ENCODE peak calls at places on chromosomes 6 and 20, in six cellular contexts. One of them, this sample, is unnamed.

GRCh38 chr6:150006961-150007464 is 18.3 kb downstream of the RAET1L start:
- DNase-seq in heart right ventricle: no peak
- DNase-seq in CD4-positive, alpha-beta T cell: peak; percentile 24
- DNase-seq in HFFc6: no peak
- DNase-seq in fibroblast of lung: no peak
- DNase-seq in activated CD4-positive, alpha-beta T cell treated with anti-CD3 and anti-CD28 coated beads, Interleukin-2, amount 50 U/mL, for 1 hour: peak; percentile 41
- DNase-seq in this sample: peak; percentile 41

GRCh38 chr6:55293116-55293515 is 34.2 kb upstream of the GFRAL start:
- DNase-seq in heart right ventricle: no peak
- DNase-seq in CD4-positive, alpha-beta T cell: no peak
- DNase-seq in HFFc6: peak; percentile 11
- DNase-seq in fibroblast of lung: no peak
- DNase-seq in activated CD4-positive, alpha-beta T cell treated with anti-CD3 and anti-CD28 coated beads, Interleukin-2, amount 50 U/mL, for 1 hour: no peak
- DNase-seq in this sample: no peak

GRCh38 chr20:63744158-63744557 is 4.6 kb downstream of the SLC2A4RG start:
- DNase-seq in heart right ventricle: no peak
- DNase-seq in CD4-positive, alpha-beta T cell: no peak
- DNase-seq in HFFc6: no peak
- DNase-seq in fibroblast of lung: no peak
- DNase-seq in activated CD4-positive, alpha-beta T cell treated with anti-CD3 and anti-CD28 coated beads, Interleukin-2, amount 50 U/mL, for 1 hour: no peak
- DNase-seq in this sample: no peak

GRCh38 chr20:39699331-39699730 is 737.2 kb downstream of the DHX35 start:
- DNase-seq in heart right ventricle: no peak
- DNase-seq in CD4-positive, alpha-beta T cell: no peak
- DNase-seq in HFFc6: no peak
- DNase-seq in fibroblast of lung: no peak
- DNase-seq in activated CD4-positive, alpha-beta T cell treated with anti-CD3 and anti-CD28 coated beads, Interleukin-2, amount 50 U/mL, for 1 hour: no peak
- DNase-seq in this sample: no peak

GRCh38 chr6:125791151-125791819 is 525 bp downstream of the NCOA7 start:
- DNase-seq in heart right ventricle: no peak
- DNase-seq in CD4-positive, alpha-beta T cell: peak; percentile 47
- DNase-seq in HFFc6: peak; percentile 59
- DNase-seq in fibroblast of lung: peak; percentile 58
- DNase-seq in activated CD4-positive, alpha-beta T cell treated with anti-CD3 and anti-CD28 coated beads, Interleukin-2, amount 50 U/mL, for 1 hour: peak; percentile 41
- DNase-seq in this sample: no peak

GRCh38 chr6:30493643-30494250 is 4.4 kb downstream of the HLA-E start:
- DNase-seq in heart right ventricle: no peak
- DNase-seq in CD4-positive, alpha-beta T cell: peak; percentile 51
- DNase-seq in HFFc6: no peak
- DNase-seq in fibroblast of lung: no peak
- DNase-seq in activated CD4-positive, alpha-beta T cell treated with anti-CD3 and anti-CD28 coated beads, Interleukin-2, amount 50 U/mL, for 1 hour: no peak
- DNase-seq in this sample: no peak

GRCh38 chr6:36986704-36987047 is 680 bp upstream of the MTCH1 start:
- DNase-seq in heart right ventricle: no peak
- DNase-seq in CD4-positive, alpha-beta T cell: no peak
- DNase-seq in HFFc6: peak; percentile 4
- DNase-seq in fibroblast of lung: no peak
- DNase-seq in activated CD4-positive, alpha-beta T cell treated with anti-CD3 and anti-CD28 coated beads, Interleukin-2, amount 50 U/mL, for 1 hour: no peak
- DNase-seq in this sample: no peak

GRCh38 chr20:63740070-63740500 is 509 bp downstream of the SLC2A4RG start:
- DNase-seq in heart right ventricle: peak; percentile 65
- DNase-seq in CD4-positive, alpha-beta T cell: peak; percentile 54
- DNase-seq in HFFc6: no peak
- DNase-seq in fibroblast of lung: peak; percentile 25
- DNase-seq in activated CD4-positive, alpha-beta T cell treated with anti-CD3 and anti-CD28 coated beads, Interleukin-2, amount 50 U/mL, for 1 hour: peak; percentile 38
- DNase-seq in this sample: no peak

GRCh38 chr6:106924699-106925523 is 49.6 kb downstream of the CD24 start:
- DNase-seq in heart right ventricle: no peak
- DNase-seq in CD4-positive, alpha-beta T cell: no peak
- DNase-seq in HFFc6: no peak
- DNase-seq in fibroblast of lung: no peak
- DNase-seq in activated CD4-positive, alpha-beta T cell treated with anti-CD3 and anti-CD28 coated beads, Interleukin-2, amount 50 U/mL, for 1 hour: no peak
- DNase-seq in this sample: no peak

GRCh38 chr6:6803180-6803978 is 214.9 kb downstream of the LY86 start:
- DNase-seq in heart right ventricle: no peak
- DNase-seq in CD4-positive, alpha-beta T cell: no peak
- DNase-seq in HFFc6: no peak
- DNase-seq in fibroblast of lung: no peak
- DNase-seq in activated CD4-positive, alpha-beta T cell treated with anti-CD3 and anti-CD28 coated beads, Interleukin-2, amount 50 U/mL, for 1 hour: no peak
- DNase-seq in this sample: no peak

GRCh38 chr6:161414180-161414579 is 140.3 kb upstream of the AGPAT4 start:
- DNase-seq in heart right ventricle: peak; percentile 39
- DNase-seq in CD4-positive, alpha-beta T cell: no peak
- DNase-seq in HFFc6: no peak
- DNase-seq in fibroblast of lung: no peak
- DNase-seq in activated CD4-positive, alpha-beta T cell treated with anti-CD3 and anti-CD28 coated beads, Interleukin-2, amount 50 U/mL, for 1 hour: no peak
- DNase-seq in this sample: no peak

GRCh38 chr6:110432285-110432899 is 17.0 kb upstream of the DDO start:
- DNase-seq in heart right ventricle: no peak
- DNase-seq in CD4-positive, alpha-beta T cell: no peak
- DNase-seq in HFFc6: no peak
- DNase-seq in fibroblast of lung: no peak
- DNase-seq in activated CD4-positive, alpha-beta T cell treated with anti-CD3 and anti-CD28 coated beads, Interleukin-2, amount 50 U/mL, for 1 hour: no peak
- DNase-seq in this sample: no peak

GRCh38 chr6:27157461-27158315 is 89.8 kb upstream of the PRSS16 start:
- DNase-seq in heart right ventricle: peak; percentile 65
- DNase-seq in CD4-positive, alpha-beta T cell: peak; percentile 84
- DNase-seq in HFFc6: peak; percentile 92
- DNase-seq in fibroblast of lung: peak; percentile 72
- DNase-seq in activated CD4-positive, alpha-beta T cell treated with anti-CD3 and anti-CD28 coated beads, Interleukin-2, amount 50 U/mL, for 1 hour: peak; percentile 87
- DNase-seq in this sample: peak; percentile 90

GRCh38 chr6:9943026-9943425 is 471.8 kb downstream of the TFAP2A start:
- DNase-seq in heart right ventricle: no peak
- DNase-seq in CD4-positive, alpha-beta T cell: no peak
- DNase-seq in HFFc6: no peak
- DNase-seq in fibroblast of lung: no peak
- DNase-seq in activated CD4-positive, alpha-beta T cell treated with anti-CD3 and anti-CD28 coated beads, Interleukin-2, amount 50 U/mL, for 1 hour: no peak
- DNase-seq in this sample: no peak

GRCh38 chr6:45961125-45961524 is 54.5 kb downstream of the CLIC5 start:
- DNase-seq in heart right ventricle: no peak
- DNase-seq in CD4-positive, alpha-beta T cell: no peak
- DNase-seq in HFFc6: no peak
- DNase-seq in fibroblast of lung: peak; percentile 21
- DNase-seq in activated CD4-positive, alpha-beta T cell treated with anti-CD3 and anti-CD28 coated beads, Interleukin-2, amount 50 U/mL, for 1 hour: no peak
- DNase-seq in this sample: no peak

GRCh38 chr6:85126448-85127178 is 323.3 kb upstream of the NT5E start:
- DNase-seq in heart right ventricle: peak; percentile 22
- DNase-seq in CD4-positive, alpha-beta T cell: no peak
- DNase-seq in HFFc6: peak; percentile 58
- DNase-seq in fibroblast of lung: peak; percentile 15
- DNase-seq in activated CD4-positive, alpha-beta T cell treated with anti-CD3 and anti-CD28 coated beads, Interleukin-2, amount 50 U/mL, for 1 hour: no peak
- DNase-seq in this sample: peak; percentile 80

GRCh38 chr6:166523782-166524569 is 62.5 kb downstream of the RAMACL start:
- DNase-seq in heart right ventricle: no peak
- DNase-seq in CD4-positive, alpha-beta T cell: no peak
- DNase-seq in HFFc6: no peak
- DNase-seq in fibroblast of lung: no peak
- DNase-seq in activated CD4-positive, alpha-beta T cell treated with anti-CD3 and anti-CD28 coated beads, Interleukin-2, amount 50 U/mL, for 1 hour: no peak
- DNase-seq in this sample: no peak

GRCh38 chr20:47493954-47494293 is 7.8 kb upstream of the NCOA3 start:
- DNase-seq in heart right ventricle: no peak
- DNase-seq in CD4-positive, alpha-beta T cell: no peak
- DNase-seq in HFFc6: no peak
- DNase-seq in fibroblast of lung: no peak
- DNase-seq in activated CD4-positive, alpha-beta T cell treated with anti-CD3 and anti-CD28 coated beads, Interleukin-2, amount 50 U/mL, for 1 hour: no peak
- DNase-seq in this sample: no peak

GRCh38 chr6:158663465-158664167 is 13.8 kb downstream of the SYTL3 start:
- DNase-seq in heart right ventricle: no peak
- DNase-seq in CD4-positive, alpha-beta T cell: no peak
- DNase-seq in HFFc6: no peak
- DNase-seq in fibroblast of lung: no peak
- DNase-seq in activated CD4-positive, alpha-beta T cell treated with anti-CD3 and anti-CD28 coated beads, Interleukin-2, amount 50 U/mL, for 1 hour: no peak
- DNase-seq in this sample: no peak

GRCh38 chr6:38876470-38876869 is 161.4 kb downstream of the DNAH8 start:
- DNase-seq in heart right ventricle: no peak
- DNase-seq in CD4-positive, alpha-beta T cell: no peak
- DNase-seq in HFFc6: no peak
- DNase-seq in fibroblast of lung: peak; percentile 37
- DNase-seq in activated CD4-positive, alpha-beta T cell treated with anti-CD3 and anti-CD28 coated beads, Interleukin-2, amount 50 U/mL, for 1 hour: peak; percentile 39
- DNase-seq in this sample: no peak

GRCh38 chr6:129929433-129929832 is 68.3 kb upstream of the TMEM244 start:
- DNase-seq in heart right ventricle: no peak
- DNase-seq in CD4-positive, alpha-beta T cell: no peak
- DNase-seq in HFFc6: peak; percentile 79
- DNase-seq in fibroblast of lung: peak; percentile 90
- DNase-seq in activated CD4-positive, alpha-beta T cell treated with anti-CD3 and anti-CD28 coated beads, Interleukin-2, amount 50 U/mL, for 1 hour: no peak
- DNase-seq in this sample: no peak

GRCh38 chr6:111534366-111534765 is 51.3 kb upstream of the REV3L start:
- DNase-seq in heart right ventricle: peak; percentile 46
- DNase-seq in CD4-positive, alpha-beta T cell: no peak
- DNase-seq in HFFc6: no peak
- DNase-seq in fibroblast of lung: peak; percentile 56
- DNase-seq in activated CD4-positive, alpha-beta T cell treated with anti-CD3 and anti-CD28 coated beads, Interleukin-2, amount 50 U/mL, for 1 hour: no peak
- DNase-seq in this sample: no peak

GRCh38 chr6:169960003-169960344 is 208.6 kb downstream of the ERMARD start:
- DNase-seq in heart right ventricle: no peak
- DNase-seq in CD4-positive, alpha-beta T cell: no peak
- DNase-seq in HFFc6: no peak
- DNase-seq in fibroblast of lung: no peak
- DNase-seq in activated CD4-positive, alpha-beta T cell treated with anti-CD3 and anti-CD28 coated beads, Interleukin-2, amount 50 U/mL, for 1 hour: no peak
- DNase-seq in this sample: peak; percentile 66

GRCh38 chr6:150443621-150444020 is 74.8 kb downstream of the IYD start:
- DNase-seq in heart right ventricle: no peak
- DNase-seq in CD4-positive, alpha-beta T cell: no peak
- DNase-seq in HFFc6: no peak
- DNase-seq in fibroblast of lung: no peak
- DNase-seq in activated CD4-positive, alpha-beta T cell treated with anti-CD3 and anti-CD28 coated beads, Interleukin-2, amount 50 U/mL, for 1 hour: no peak
- DNase-seq in this sample: no peak

GRCh38 chr6:3805448-3806123 is 43.6 kb upstream of the FAM50B start:
- DNase-seq in heart right ventricle: no peak
- DNase-seq in CD4-positive, alpha-beta T cell: no peak
- DNase-seq in HFFc6: peak; percentile 41
- DNase-seq in fibroblast of lung: no peak
- DNase-seq in activated CD4-positive, alpha-beta T cell treated with anti-CD3 and anti-CD28 coated beads, Interleukin-2, amount 50 U/mL, for 1 hour: no peak
- DNase-seq in this sample: no peak

GRCh38 chr6:119739776-119740175 is 390.2 kb upstream of the MAN1A1 start:
- DNase-seq in heart right ventricle: no peak
- DNase-seq in CD4-positive, alpha-beta T cell: no peak
- DNase-seq in HFFc6: no peak
- DNase-seq in fibroblast of lung: no peak
- DNase-seq in activated CD4-positive, alpha-beta T cell treated with anti-CD3 and anti-CD28 coated beads, Interleukin-2, amount 50 U/mL, for 1 hour: no peak
- DNase-seq in this sample: no peak

GRCh38 chr20:39986231-39986904 is 702.7 kb downstream of the MAFB start:
- DNase-seq in heart right ventricle: peak; percentile 55
- DNase-seq in CD4-positive, alpha-beta T cell: no peak
- DNase-seq in HFFc6: no peak
- DNase-seq in fibroblast of lung: peak; percentile 26
- DNase-seq in activated CD4-positive, alpha-beta T cell treated with anti-CD3 and anti-CD28 coated beads, Interleukin-2, amount 50 U/mL, for 1 hour: no peak
- DNase-seq in this sample: peak; percentile 85

GRCh38 chr20:61556116-61556515 is 304.1 kb downstream of the CDH4 start:
- DNase-seq in heart right ventricle: no peak
- DNase-seq in CD4-positive, alpha-beta T cell: no peak
- DNase-seq in HFFc6: peak; percentile 95
- DNase-seq in fibroblast of lung: peak; percentile 95
- DNase-seq in activated CD4-positive, alpha-beta T cell treated with anti-CD3 and anti-CD28 coated beads, Interleukin-2, amount 50 U/mL, for 1 hour: no peak
- DNase-seq in this sample: no peak

GRCh38 chr6:26065952-26066380 is 21.3 kb upstream of the HFE start:
- DNase-seq in heart right ventricle: no peak
- DNase-seq in CD4-positive, alpha-beta T cell: peak; percentile 39
- DNase-seq in HFFc6: peak; percentile 78
- DNase-seq in fibroblast of lung: peak; percentile 68
- DNase-seq in activated CD4-positive, alpha-beta T cell treated with anti-CD3 and anti-CD28 coated beads, Interleukin-2, amount 50 U/mL, for 1 hour: peak; percentile 37
- DNase-seq in this sample: no peak

GRCh38 chr6:150905769-150906168 is 40.3 kb downstream of the MTHFD1L start:
- DNase-seq in heart right ventricle: no peak
- DNase-seq in CD4-positive, alpha-beta T cell: no peak
- DNase-seq in HFFc6: no peak
- DNase-seq in fibroblast of lung: no peak
- DNase-seq in activated CD4-positive, alpha-beta T cell treated with anti-CD3 and anti-CD28 coated beads, Interleukin-2, amount 50 U/mL, for 1 hour: no peak
- DNase-seq in this sample: no peak

GRCh38 chr6:1395941-1396908 is 6.8 kb downstream of the FOXF2 start:
- DNase-seq in heart right ventricle: no peak
- DNase-seq in CD4-positive, alpha-beta T cell: no peak
- DNase-seq in HFFc6: no peak
- DNase-seq in fibroblast of lung: no peak
- DNase-seq in activated CD4-positive, alpha-beta T cell treated with anti-CD3 and anti-CD28 coated beads, Interleukin-2, amount 50 U/mL, for 1 hour: no peak
- DNase-seq in this sample: no peak

GRCh38 chr20:46928580-46929132 is 34.0 kb downstream of the EYA2 start:
- DNase-seq in heart right ventricle: no peak
- DNase-seq in CD4-positive, alpha-beta T cell: no peak
- DNase-seq in HFFc6: no peak
- DNase-seq in fibroblast of lung: peak; percentile 31
- DNase-seq in activated CD4-positive, alpha-beta T cell treated with anti-CD3 and anti-CD28 coated beads, Interleukin-2, amount 50 U/mL, for 1 hour: no peak
- DNase-seq in this sample: no peak

GRCh38 chr6:130417951-130418350 is 52.1 kb downstream of the TMEM200A start:
- DNase-seq in heart right ventricle: no peak
- DNase-seq in CD4-positive, alpha-beta T cell: no peak
- DNase-seq in HFFc6: peak; percentile 44
- DNase-seq in fibroblast of lung: peak; percentile 84
- DNase-seq in activated CD4-positive, alpha-beta T cell treated with anti-CD3 and anti-CD28 coated beads, Interleukin-2, amount 50 U/mL, for 1 hour: no peak
- DNase-seq in this sample: no peak

GRCh38 chr6:157761331-157761921 is 61.6 kb upstream of the SNX9 start:
- DNase-seq in heart right ventricle: no peak
- DNase-seq in CD4-positive, alpha-beta T cell: no peak
- DNase-seq in HFFc6: peak; percentile 45
- DNase-seq in fibroblast of lung: peak; percentile 90
- DNase-seq in activated CD4-positive, alpha-beta T cell treated with anti-CD3 and anti-CD28 coated beads, Interleukin-2, amount 50 U/mL, for 1 hour: peak; percentile 39
- DNase-seq in this sample: no peak

GRCh38 chr20:50982372-50982771 is 23.8 kb downstream of the MOCS3 start:
- DNase-seq in heart right ventricle: no peak
- DNase-seq in CD4-positive, alpha-beta T cell: no peak
- DNase-seq in HFFc6: peak; percentile 72
- DNase-seq in fibroblast of lung: peak; percentile 67
- DNase-seq in activated CD4-positive, alpha-beta T cell treated with anti-CD3 and anti-CD28 coated beads, Interleukin-2, amount 50 U/mL, for 1 hour: no peak
- DNase-seq in this sample: peak; percentile 86

GRCh38 chr6:4941782-4942672 is 61.8 kb downstream of the RPP40 start:
- DNase-seq in heart right ventricle: no peak
- DNase-seq in CD4-positive, alpha-beta T cell: peak; percentile 13
- DNase-seq in HFFc6: peak; percentile 94
- DNase-seq in fibroblast of lung: peak; percentile 97
- DNase-seq in activated CD4-positive, alpha-beta T cell treated with anti-CD3 and anti-CD28 coated beads, Interleukin-2, amount 50 U/mL, for 1 hour: no peak
- DNase-seq in this sample: no peak

GRCh38 chr20:62721511-62722197 is 13.0 kb downstream of the NTSR1 start:
- DNase-seq in heart right ventricle: no peak
- DNase-seq in CD4-positive, alpha-beta T cell: no peak
- DNase-seq in HFFc6: no peak
- DNase-seq in fibroblast of lung: no peak
- DNase-seq in activated CD4-positive, alpha-beta T cell treated with anti-CD3 and anti-CD28 coated beads, Interleukin-2, amount 50 U/mL, for 1 hour: no peak
- DNase-seq in this sample: no peak